ENCODE peak calls at places on chromosomes 6 and 20, in seven cellular contexts. V is iPS DF 6.9, G is ovary, L is HCT116, C is adrenal gland, S is cardiac muscle cell, J is heart left ventricle. I is an unnamed sample.

GRCh38 chr6:117976030-117976651 is 69.1 kb downstream of the SLC35F1 start:
- DNase-seq in S (peak; percentile 81), L (peak; percentile 49), V (peak; percentile 35), J (no peak), G (no peak), C (no peak), I (no peak)

GRCh38 chr20:62405981-62406513 is 1.0 kb downstream of the CABLES2 start:
- DNase-seq in G (no peak), S (no peak), C (no peak), J (no peak), L (no peak), V (no peak), I (no peak)

GRCh38 chr6:153216789-153217188 is 85.7 kb upstream of the RGS17 start:
- DNase-seq in V (no peak), S (no peak), G (no peak), L (no peak), J (no peak), C (no peak), I (no peak)

GRCh38 chr6:6546318-6547110 is 42.0 kb upstream of the LY86 start:
- DNase-seq in J (peak; percentile 72), L (no peak), G (no peak), V (peak; percentile 18), C (peak; percentile 59), S (peak; percentile 68), I (peak; percentile 71)

GRCh38 chr6:56913276-56914138 is 41.4 kb upstream of the BEND6 start:
- DNase-seq in L (no peak), S (no peak), V (no peak), J (no peak), C (no peak), G (no peak), I (no peak)

GRCh38 chr6:17012421-17013225 is 89.2 kb upstream of the STMND1 start:
- DNase-seq in J (no peak), S (peak; percentile 53), G (no peak), C (no peak), V (no peak), L (no peak), I (no peak)

GRCh38 chr20:43667341-43668132 is 623 bp downstream of the MYBL2 start:
- DNase-seq in G (no peak), S (peak; percentile 9), C (no peak), L (no peak), J (no peak), V (no peak), I (no peak)

GRCh38 chr20:3032624-3033023 is 10.8 kb upstream of the GNRH2 start:
- DNase-seq in L (no peak), J (peak; percentile 68), V (no peak), G (no peak), S (no peak), C (peak; percentile 64), I (no peak)

GRCh38 chr6:16154904-16155303 is 26.0 kb downstream of the MYLIP start:
- DNase-seq in G (no peak), L (no peak), J (peak; percentile 59), V (no peak), C (peak; percentile 73), S (no peak), I (peak; percentile 73)

GRCh38 chr6:106527979-106528378 is 101.3 kb downstream of the RTN4IP1 start:
- DNase-seq in S (no peak), C (no peak), G (no peak), L (peak; percentile 83), V (no peak), J (no peak), I (no peak)

GRCh38 chr20:5642155-5642981 is 107.8 kb upstream of the SHLD1 start:
- DNase-seq in S (no peak), G (no peak), V (no peak), J (peak; percentile 39), C (peak; percentile 89), L (no peak), I (no peak)

GRCh38 chr20:17327185-17327780 is 100.4 kb downstream of the PCSK2 start:
- DNase-seq in S (peak; percentile 7), V (no peak), G (no peak), L (no peak), C (peak; percentile 62), J (no peak), I (no peak)

GRCh38 chr6:137862419-137863125 is 4.5 kb upstream of the TNFAIP3 start:
- DNase-seq in J (no peak), C (no peak), S (no peak), L (no peak), V (no peak), G (no peak), I (no peak)
- H3K4me1 ChIP-seq in J (peaks cover 6% of the 10 kb centered on the region), C (peaks cover 21% of the 10 kb centered on the region), S (peaks cover 39% of the 10 kb centered on the region), L (peaks cover 18% of the 10 kb centered on the region), V (peaks cover 8% of the 10 kb centered on the region), G (peaks cover 6% of the 10 kb centered on the region), I (no peaks in the 10 kb centered on the region)

DNA sequence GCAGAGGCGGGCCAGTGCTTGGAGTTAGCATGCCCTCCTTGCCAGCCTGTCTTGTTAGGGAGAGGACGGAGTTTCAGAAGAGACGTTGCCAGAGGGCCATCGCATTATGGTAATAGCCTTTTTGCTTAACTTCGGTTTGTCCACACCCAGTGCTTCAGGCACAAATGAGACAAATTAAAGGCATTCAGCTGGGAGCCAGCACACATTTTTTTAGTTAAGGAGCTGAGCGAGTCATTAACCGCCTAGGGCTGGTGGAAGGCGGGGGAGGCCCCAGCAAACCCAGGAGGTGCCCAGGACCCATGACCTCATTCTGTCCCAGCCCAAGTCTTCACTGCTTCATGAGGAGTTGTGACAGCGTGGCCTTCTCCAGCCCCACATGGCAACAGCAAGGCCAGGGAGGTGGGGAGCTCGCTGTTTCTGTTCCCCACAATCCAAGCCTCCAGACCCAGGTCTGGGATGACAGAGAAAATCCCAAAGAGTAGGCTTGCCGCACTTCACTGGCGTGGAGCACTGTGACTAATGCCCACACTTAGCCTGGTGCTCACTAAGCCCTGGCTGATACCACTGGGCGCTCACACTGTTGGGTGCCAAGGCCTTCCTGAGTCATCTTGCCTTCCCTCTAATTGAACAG is 237.1 kb downstream of the ANKRD60 start:
- DNase-seq in J (no peak), V (no peak), S (no peak), C (no peak), L (no peak), G (no peak), I (no peak)
- H3K27me3 ChIP-seq in J (no peaks in the 10 kb centered on the region), V (no peaks in the 10 kb centered on the region), S (peaks cover 56% of the 10 kb centered on the region), C (no peaks in the 10 kb centered on the region), L (peaks cover 45% of the 10 kb centered on the region), G (no peaks in the 10 kb centered on the region), I (no peaks in the 10 kb centered on the region)

GRCh38 chr6:156938143-156938542 is 161.0 kb downstream of the ARID1B start:
- DNase-seq in G (no peak), S (no peak), J (no peak), V (no peak), C (no peak), L (no peak), I (no peak)

GRCh38 chr6:156943816-156944215 is 166.6 kb downstream of the ARID1B start:
- DNase-seq in G (no peak), S (no peak), L (no peak), V (no peak), C (no peak), J (no peak), I (no peak)

GRCh38 chr6:156943167-156943566 is 166.0 kb downstream of the ARID1B start:
- DNase-seq in J (no peak), C (no peak), V (no peak), L (no peak), G (no peak), S (no peak), I (no peak)

GRCh38 chr6:156944412-156944811 is 167.2 kb downstream of the ARID1B start:
- DNase-seq in G (no peak), C (no peak), V (no peak), J (no peak), S (no peak), L (no peak), I (no peak)

DNA sequence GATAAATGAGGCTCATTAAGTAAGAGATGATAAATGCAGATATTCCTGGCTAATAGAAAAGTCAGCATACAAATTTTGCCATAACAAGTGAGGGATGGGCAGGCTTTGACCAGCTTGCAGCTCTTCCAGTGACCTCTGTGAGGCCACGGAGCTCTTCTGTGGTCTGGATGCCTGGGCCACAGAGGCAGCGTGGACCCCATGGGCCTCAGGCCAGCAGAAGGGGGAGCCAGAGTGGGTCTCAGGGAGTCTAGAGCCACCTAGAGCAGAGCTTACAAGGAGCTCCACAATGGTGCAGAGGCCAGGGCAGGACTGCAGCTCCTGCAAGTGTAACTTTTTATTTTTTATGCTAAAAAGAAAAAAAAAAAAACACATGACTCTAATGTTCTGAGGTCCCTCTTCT is 165.1 kb downstream of the ARID1B start:
- DNase-seq in L (no peak), V (no peak), J (no peak), S (no peak), G (no peak), C (no peak), I (no peak)
- H3K4me1 ChIP-seq in L (peaks cover 2% of the 10 kb centered on the region), V (peaks cover 4% of the 10 kb centered on the region), J (peaks cover 5% of the 10 kb centered on the region), S (peaks cover 23% of the 10 kb centered on the region), G (peaks cover 14% of the 10 kb centered on the region), C (peaks cover 66% of the 10 kb centered on the region), I (peaks cover 6% of the 10 kb centered on the region)

GRCh38 chr20:46207783-46208182 is 89.7 kb downstream of the CD40 start:
- DNase-seq in J (no peak), C (no peak), G (no peak), S (no peak), V (no peak), L (no peak), I (no peak)
- H3K27me3 ChIP-seq in J (no peaks in the 10 kb centered on the region), C (no peaks in the 10 kb centered on the region), G (no peaks in the 10 kb centered on the region), S (no peaks in the 10 kb centered on the region), V (no peaks in the 10 kb centered on the region), L (no peaks in the 10 kb centered on the region), I (no peaks in the 10 kb centered on the region)

DNA sequence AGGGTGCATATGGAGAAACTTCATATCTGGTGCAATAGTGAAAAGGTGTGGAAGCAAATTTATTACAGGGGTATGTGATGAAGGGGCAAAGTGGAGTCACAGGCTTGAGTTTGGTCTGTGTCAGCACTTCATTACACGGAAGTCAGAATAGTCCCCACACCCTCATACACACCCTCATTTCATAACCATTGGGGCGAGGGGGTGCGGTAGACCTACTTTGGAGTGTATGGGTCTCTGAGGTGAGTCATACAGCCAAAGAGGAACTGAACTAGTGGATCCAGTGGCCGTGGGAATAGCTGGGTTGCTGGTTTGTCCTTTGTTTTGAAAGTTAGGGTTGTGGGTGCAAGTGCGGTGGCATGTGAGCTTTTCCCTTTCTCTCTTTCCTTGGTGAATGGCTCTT is 3.3 kb downstream of the TM9SF4 start:
- DNase-seq in C (peak; percentile 66), J (peak; percentile 36), V (no peak), G (no peak), L (no peak), S (no peak), I (peak; percentile 60)
- H3K4me1 ChIP-seq in C (peaks cover 61% of the 10 kb centered on the region), J (peaks cover 21% of the 10 kb centered on the region), V (peaks cover 1% of the 10 kb centered on the region), G (peaks cover 10% of the 10 kb centered on the region), L (peaks cover 17% of the 10 kb centered on the region), S (peaks cover 22% of the 10 kb centered on the region), I (peaks cover 4% of the 10 kb centered on the region)